ENCODE peak calls at places on chromosomes 12 and 14, in nine cellular contexts. P, L, W, N, Y, V, U, E and B are unnamed samples.
A peak's percentile ranks its signal among the peaks of the same experiment; 100 is the strongest.

GRCh38 chr12:69933115-69933552 is 108.1 kb downstream of the MYRFL start:
- DNase-seq in N (no peak), U (no peak), E (no peak), W (no peak), L (no peak), P (peak; percentile 11), V (no peak), Y (no peak), B (no peak)

GRCh38 chr12:32305163-32305562 is 94.2 kb upstream of the FGD4 start:
- DNase-seq in V (peak; percentile 54), W (no peak), U (peak; percentile 24), E (no peak), L (no peak), P (no peak), N (no peak), Y (peak; percentile 58), B (no peak)

GRCh38 chr12:113136128-113136989 is 798 bp upstream of the RASAL1 start:
- DNase-seq in Y (no peak), E (no peak), L (no peak), P (no peak), V (no peak), N (no peak), W (no peak), U (no peak), B (no peak)

GRCh38 chr12:109725321-109726105 is 11.9 kb downstream of the FAM222A start:
- DNase-seq in Y (no peak), P (no peak), W (no peak), V (no peak), E (peak; percentile 71), U (no peak), L (no peak), N (no peak), B (no peak)

GRCh38 chr14:92144708-92145107 is 22.9 kb downstream of the CPSF2 start:
- DNase-seq in W (no peak), U (no peak), P (no peak), L (no peak), E (no peak), Y (no peak), N (no peak), V (no peak), B (no peak)

GRCh38 chr12:82383930-82384513 is 25.7 kb downstream of the METTL25 start:
- DNase-seq in U (peak; percentile 39), N (no peak), Y (peak; percentile 62), E (no peak), L (no peak), W (no peak), P (no peak), V (peak; percentile 46), B (no peak)

GRCh38 chr14:77580964-77581505 is 35.4 kb downstream of the SPTLC2 start:
- DNase-seq in E (no peak), P (no peak), L (no peak), U (peak; percentile 57), W (peak; percentile 56), Y (peak; percentile 53), V (peak; percentile 83), N (no peak), B (no peak)

GRCh38 chr12:52604859-52605258 is 3.6 kb upstream of the KRT72 start:
- DNase-seq in Y (no peak), N (no peak), P (no peak), V (no peak), L (no peak), E (no peak), W (no peak), U (no peak), B (no peak)

GRCh38 chr12:94042321-94042720 is 106.1 kb upstream of the PLXNC1 start:
- DNase-seq in U (no peak), L (no peak), V (no peak), E (no peak), Y (no peak), N (no peak), W (no peak), P (no peak), B (no peak)

GRCh38 chr14:59811850-59812249 is 58.7 kb downstream of the RTN1 start:
- DNase-seq in Y (no peak), L (no peak), P (no peak), U (no peak), W (no peak), E (no peak), V (no peak), N (no peak), B (no peak)

GRCh38 chr14:61581955-61582615 is 113.2 kb upstream of the HIF1A start:
- DNase-seq in L (no peak), Y (no peak), N (no peak), U (peak; percentile 52), P (no peak), E (no peak), V (peak; percentile 91), W (no peak), B (no peak)

DNA sequence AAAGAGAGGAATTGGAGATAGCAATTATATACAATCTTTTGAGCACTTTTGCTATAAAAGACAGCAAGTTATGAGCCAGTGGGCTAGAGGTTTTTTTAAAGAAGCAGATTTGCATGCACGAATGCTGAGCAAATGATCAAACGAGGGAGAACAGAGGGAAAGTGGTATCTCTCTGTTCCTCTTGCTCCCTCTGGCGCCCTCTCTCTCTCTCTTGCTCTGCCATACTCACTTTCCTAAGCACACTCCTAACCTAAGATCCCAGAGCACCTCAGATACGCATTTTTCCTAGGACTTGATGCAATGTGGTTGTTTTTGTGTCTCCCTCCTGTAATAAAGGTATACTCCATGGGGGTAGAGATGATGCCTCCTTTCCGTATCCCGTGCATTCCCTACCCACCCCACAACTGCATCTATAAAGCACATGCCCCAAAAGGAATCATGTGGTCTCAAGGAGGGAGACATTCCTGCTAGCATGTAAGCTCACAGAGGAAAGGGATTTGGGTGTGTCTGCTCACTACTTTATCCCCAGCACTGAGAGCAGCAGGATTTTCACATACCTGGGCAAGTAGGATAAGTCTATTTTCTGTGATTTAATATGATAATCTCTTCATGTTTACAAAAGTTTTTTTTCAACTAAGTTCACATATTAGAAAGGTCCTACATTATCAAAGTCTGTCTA is 270.2 kb downstream of the SSPN start:
- DNase-seq in Y (peak; percentile 33), V (peak; percentile 8), E (no peak), P (no peak), U (no peak), L (no peak), N (no peak), W (no peak), B (no peak)
- TF ChIP-seq CTCF in Y (peak; percentile 12), V (no peak), E (no peak), P (no peak), U (peak; percentile 23), L (no peak), N (no peak), W (peak; percentile 13), B (no peak)

GRCh38 chr14:64502476-64503183 is 1.0 kb downstream of the ZBTB25 start:
- DNase-seq in V (peak; percentile 18), N (no peak), E (no peak), P (no peak), U (peak; percentile 13), Y (peak; percentile 23), W (no peak), L (no peak), B (no peak)

GRCh38 chr14:64504897-64505771 is 564 bp downstream of the ZBTB1 start:
- DNase-seq in U (peak; percentile 85), E (peak; percentile 96), V (peak; percentile 79), W (peak; percentile 42), Y (peak; percentile 84), P (peak; percentile 72), N (peak; percentile 86), L (peak; percentile 94), B (peak; percentile 73)

GRCh38 chr14:64503434-64504309 is at the start of gene ZBTB25:
- DNase-seq in L (peak; percentile 97), V (peak; percentile 91), Y (peak; percentile 92), E (peak; percentile 97), U (peak; percentile 95), P (peak; percentile 89), W (peak; percentile 73), N (peak; percentile 89), B (peak; percentile 72)

GRCh38 chr14:64503184-64503433 is 529 bp downstream of the ZBTB25 start:
- DNase-seq in Y (no peak), N (no peak), L (no peak), W (no peak), P (no peak), U (peak; percentile 12), E (no peak), V (no peak), B (no peak)

DNA sequence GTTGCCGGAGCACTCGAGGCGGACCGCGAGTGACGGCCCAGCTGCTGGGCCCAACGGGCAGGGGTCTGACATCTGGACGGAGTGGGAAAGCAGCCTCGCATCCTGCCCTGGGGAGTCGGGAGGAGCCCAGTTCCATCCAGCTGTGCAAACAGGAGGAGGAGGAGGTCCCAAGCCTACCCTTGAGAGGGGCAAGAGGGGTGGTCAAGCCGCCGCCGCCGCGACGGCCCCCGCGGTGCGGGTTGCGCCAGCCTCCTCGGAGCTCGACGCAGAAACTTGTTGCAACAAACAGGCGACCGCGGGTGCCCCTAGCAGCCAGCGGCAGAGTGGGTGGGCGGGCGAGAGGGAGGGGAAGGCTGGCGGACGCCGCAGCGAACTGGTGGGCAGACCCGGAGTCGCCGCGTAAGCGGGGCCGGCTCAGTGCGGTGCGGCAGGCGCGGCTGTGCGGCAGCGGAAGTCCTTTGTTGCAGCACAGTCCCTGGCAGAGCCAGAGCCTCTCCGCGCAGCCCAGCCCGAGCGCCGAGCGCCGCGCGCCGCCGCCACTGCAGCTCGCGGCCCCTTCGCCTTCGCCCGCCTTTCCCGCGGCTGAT is at the start of gene ZBTB1:
- DNase-seq in Y (peak; percentile 88), N (peak; percentile 78), U (peak; percentile 92), P (peak; percentile 86), V (peak; percentile 85), E (peak; percentile 97), W (peak; percentile 67), L (peak; percentile 96), B (peak; percentile 35)
- TF ChIP-seq CTCF in Y (no peak), N (no peak), U (no peak), P (no peak), V (no peak), E (no peak), W (no peak), L (no peak), B (no peak)

DNA sequence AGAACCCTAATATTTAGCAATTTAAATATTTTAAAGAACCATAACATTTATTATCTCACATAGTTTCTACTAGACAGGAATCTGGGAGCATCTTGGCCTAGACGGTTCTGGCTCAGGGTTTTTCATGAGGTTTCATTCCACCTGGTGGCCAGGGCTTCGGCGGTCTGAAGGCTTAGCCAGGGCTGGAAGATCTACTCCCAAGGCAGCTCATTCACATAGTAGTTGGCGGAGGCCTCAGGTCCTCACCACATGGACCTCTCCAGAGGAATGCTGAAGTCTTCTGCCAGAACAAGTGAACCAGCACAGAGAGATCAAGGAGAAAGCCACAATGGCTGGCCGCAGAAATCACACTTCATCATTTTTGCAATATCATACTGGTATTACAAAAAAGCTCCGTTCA is 68.2 kb downstream of the SINHCAF start:
- DNase-seq in Y (no peak), W (no peak), N (no peak), L (no peak), V (no peak), U (no peak), P (no peak), E (no peak), B (no peak)
- TF ChIP-seq CTCF in Y (no peak), W (no peak), N (no peak), L (no peak), V (no peak), U (no peak), P (no peak), E (no peak), B (no peak)

DNA sequence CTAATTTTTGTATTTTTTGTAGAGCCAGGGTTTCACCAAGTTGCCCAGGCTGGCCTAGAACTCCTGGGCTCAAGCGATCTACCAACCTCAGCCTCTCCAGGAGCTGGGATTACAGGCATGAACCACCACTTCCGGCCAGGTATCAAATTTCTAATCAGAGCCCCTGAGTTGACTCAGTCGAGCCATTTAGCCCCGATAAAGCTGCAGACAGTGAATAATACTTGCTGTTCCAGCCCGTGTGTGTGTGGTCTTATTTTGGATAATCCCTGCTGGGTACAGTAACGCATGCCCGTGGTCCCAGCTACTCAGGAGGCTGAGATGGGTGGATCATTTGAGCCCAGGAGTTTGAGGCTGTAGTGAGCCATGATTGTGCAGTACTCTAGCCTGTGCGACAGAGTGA is 57.0 kb downstream of the TEAD4 start:
- DNase-seq in U (no peak), V (no peak), L (no peak), E (no peak), W (no peak), Y (no peak), N (no peak), P (no peak), B (no peak)
- TF ChIP-seq CTCF in U (no peak), V (no peak), L (no peak), E (no peak), W (no peak), Y (no peak), N (no peak), P (no peak), B (no peak)